ENCODE peak calls at places on chromosomes 12 and 14, in four cellular contexts. D is stimulated activated CD4-positive, alpha-beta T cell treated with anti-CD3 and anti-CD28 coated beads, Interleukin-12 subunit alpha, Interleukin-12 subunit beta, amount 100 ng/mL, for 4 hours; A is IMR-90; I is left kidney. R is an unnamed sample.

GRCh38 chr14:74468513-74468912 is 24.6 kb downstream of the NPC2 start:
- DNase-seq in D (no peak), A (no peak), I (no peak), R (no peak)

GRCh38 chr12:52005903-52006703 is 643 bp upstream of the TAMALIN start:
- DNase-seq in D (no peak), I (peak), A (no peak), R (peak)

GRCh38 chr12:38898001-38898684 is 7.2 kb downstream of the CPNE8 start:
- DNase-seq in A (no peak), I (peak), D (no peak), R (no peak)

GRCh38 chr12:60230103-60230502 is 634.3 kb downstream of the SLC16A7 start:
- DNase-seq in D (no peak), I (no peak), A (peak), R (no peak)

GRCh38 chr12:78037707-78038106 is 207.0 kb downstream of the NAV3 start:
- DNase-seq in D (no peak), A (no peak), I (no peak), R (no peak)

GRCh38 chr14:65478596-65478995 is 66.1 kb downstream of the FUT8 start:
- DNase-seq in I (no peak), D (no peak), A (peak), R (peak)

GRCh38 chr12:80400591-80400991 is 43.4 kb upstream of the PTPRQ start:
- DNase-seq in I (peak), A (no peak), D (no peak), R (peak)

GRCh38 chr14:56608682-56609081 is 29.1 kb downstream of the TMEM260 start:
- DNase-seq in D (no peak), I (no peak), A (peak), R (peak)

GRCh38 chr12:5493018-5493417 is 61.1 kb downstream of the NTF3 start:
- DNase-seq in D (no peak), A (no peak), I (peak), R (no peak)

GRCh38 chr14:52917732-52918131 is 33.1 kb downstream of the FERMT2 start:
- DNase-seq in I (no peak), D (no peak), A (no peak), R (no peak)

GRCh38 chr14:69804902-69805301 is 7.9 kb upstream of the SLC10A1 start:
- DNase-seq in D (no peak), A (no peak), I (no peak), R (no peak)

GRCh38 chr12:20588057-20588456 is 107.1 kb upstream of the SLCO1C1 start:
- DNase-seq in I (peak), D (no peak), A (no peak), R (peak)

GRCh38 chr14:77965919-77966435 is 166.1 kb downstream of the ADCK1 start:
- DNase-seq in D (no peak), I (peak), A (peak), R (peak)

GRCh38 chr12:20370001-20370381 is 1.7 kb downstream of the PDE3A start:
- DNase-seq in I (peak), A (no peak), D (no peak), R (peak)

GRCh38 chr14:89248430-89249295 is 168.4 kb downstream of the FOXN3 start:
- DNase-seq in A (no peak), I (no peak), D (no peak), R (peak)

GRCh38 chr12:38056701-38057689 is 259.6 kb upstream of the ALG10B start:
- DNase-seq in D (no peak), I (no peak), A (no peak), R (no peak)

GRCh38 chr12:108691995-108692808 is 39.1 kb downstream of the CORO1C start:
- DNase-seq in D (no peak), I (peak), A (peak), R (peak)

GRCh38 chr12:113071427-113072112 is 15.0 kb downstream of the DTX1 start:
- DNase-seq in D (no peak), A (no peak), I (no peak), R (peak)

GRCh38 chr14:35355981-35356839 is 48.3 kb downstream of the NFKBIA start:
- DNase-seq in D (no peak), A (peak), I (no peak), R (peak)

GRCh38 chr12:79407671-79408622 is 282.8 kb downstream of the PAWR start:
- DNase-seq in I (peak), A (peak), D (no peak), R (peak)